ENCODE peak calls at places on chromosome X, in seven cellular contexts. C, U, G, Y, T, I and K are unnamed samples.

GRCh38 chrX:20252392-20253231 is 14.1 kb downstream of the RPS6KA3 start:
- DNase-seq in T (peak; percentile 46), I (no peak), C (no peak), G (peak; percentile 57), U (peak; percentile 29), Y (peak; percentile 72), K (no peak)

GRCh38 chrX:43882294-43882681 is at the start of gene MAOB:
- DNase-seq in T (no peak), U (no peak), G (peak; percentile 39), I (no peak), Y (no peak), C (no peak), K (no peak)

GRCh38 chrX:71178908-71179307 is 34.3 kb downstream of the NLGN3 start:
- DNase-seq in Y (peak; percentile 21), U (peak; percentile 47), I (peak; percentile 0), G (peak; percentile 17), T (no peak), C (peak; percentile 18), K (peak; percentile 3)

GRCh38 chrX:55787063-55787462 is 69.5 kb downstream of the RRAGB start:
- DNase-seq in Y (no peak), C (no peak), U (no peak), G (no peak), I (no peak), T (no peak), K (no peak)

GRCh38 chrX:45422216-45422925 is 221.7 kb upstream of the DIPK2B start:
- DNase-seq in U (no peak), I (no peak), T (no peak), Y (no peak), C (no peak), G (no peak), K (no peak)

GRCh38 chrX:134373736-134374135 is 86.2 kb upstream of the HPRT1 start:
- DNase-seq in C (no peak), G (no peak), Y (no peak), I (no peak), U (no peak), T (no peak), K (no peak)

GRCh38 chrX:47540754-47541538 is 20.1 kb upstream of the ARAF start:
- DNase-seq in T (no peak), I (peak; percentile 25), U (peak; percentile 79), Y (no peak), C (peak; percentile 63), G (no peak), K (no peak)

GRCh38 chrX:71107762-71108360 is 1.3 kb upstream of the CXorf65 start:
- DNase-seq in Y (no peak), G (peak; percentile 30), C (no peak), I (no peak), T (no peak), U (no peak), K (peak; percentile 9)

GRCh38 chrX:109735241-109735744 is 2.2 kb upstream of the ACSL4 start:
- DNase-seq in Y (no peak), C (no peak), T (no peak), G (no peak), U (no peak), I (no peak), K (no peak)

GRCh38 chrX:130715299-130715698 is 187.7 kb downstream of the ENOX2 start:
- DNase-seq in I (no peak), C (no peak), G (no peak), U (no peak), Y (no peak), T (no peak), K (no peak)

GRCh38 chrX:151982217-151982616 is 7.7 kb upstream of the GABRE start:
- DNase-seq in G (no peak), C (no peak), Y (no peak), T (no peak), I (no peak), U (peak; percentile 16), K (no peak)

GRCh38 chrX:7147431-7147977 is at the start of gene STS:
- DNase-seq in G (no peak), C (no peak), U (peak; percentile 13), T (no peak), Y (peak; percentile 31), I (peak; percentile 1), K (no peak)

GRCh38 chrX:101136235-101136634 is 38.2 kb downstream of the CENPI start:
- DNase-seq in C (no peak), T (no peak), I (no peak), U (no peak), Y (no peak), G (no peak), K (no peak)